ENCODE peak calls at places on chromosomes 3 and 15, in five cellular contexts. A is AG04449, M is sigmoid colon, E is HFFc6, D is AG09319. Q is an unnamed sample.

GRCh38 chr3:178989821-178990220 is 81.8 kb downstream of the ZMAT3 start:
- DNase-seq in A (no peak), M (no peak), E (no peak), D (no peak), Q (no peak)

GRCh38 chr15:80494311-80494710 is 90.1 kb downstream of the ARNT2 start:
- DNase-seq in A (no peak), M (no peak), E (peak), D (no peak), Q (no peak)

GRCh38 chr3:30919600-30919999 is 25.1 kb upstream of the GADL1 start:
- DNase-seq in A (no peak), M (no peak), E (no peak), D (no peak), Q (no peak)

GRCh38 chr15:68781766-68782588 is 38.7 kb downstream of the ANP32A start:
- DNase-seq in A (no peak), M (no peak), E (no peak), D (no peak), Q (no peak)

GRCh38 chr3:184688251-184688851 is 23.5 kb downstream of the MAGEF1 start:
- DNase-seq in A (peak), M (peak), E (peak), D (peak), Q (no peak)

GRCh38 chr15:25053000-25053815 is 98.4 kb downstream of the SNRPN start:
- DNase-seq in A (no peak), M (peak), E (no peak), D (no peak), Q (no peak)

GRCh38 chr3:186653984-186654383 is 11.8 kb upstream of the HRG start:
- DNase-seq in A (no peak), M (no peak), E (no peak), D (no peak), Q (no peak)

GRCh38 chr3:177946965-177947364 is 589.3 kb upstream of the KCNMB2 start:
- DNase-seq in A (no peak), M (no peak), E (no peak), D (peak), Q (no peak)

GRCh38 chr3:167032267-167032876 is 347.7 kb downstream of the ZBBX start:
- DNase-seq in A (peak), M (no peak), E (peak), D (no peak), Q (no peak)

GRCh38 chr3:183265157-183265642 is 12.1 kb downstream of the B3GNT5 start:
- DNase-seq in A (no peak), M (peak), E (no peak), D (no peak), Q (no peak)

GRCh38 chr3:126745760-126746394 is 41.8 kb downstream of the CHCHD6 start:
- DNase-seq in A (no peak), M (no peak), E (no peak), D (no peak), Q (no peak)

GRCh38 chr15:65388306-65389080 is 10.7 kb upstream of the IGDCC3 start:
- DNase-seq in A (no peak), M (no peak), E (no peak), D (no peak), Q (no peak)

GRCh38 chr3:16606398-16606797 is 1.2 kb upstream of the DAZL start:
- DNase-seq in A (no peak), M (no peak), E (peak), D (no peak), Q (no peak)

GRCh38 chr3:66561374-66561773 is 60.6 kb upstream of the LRIG1 start:
- DNase-seq in A (no peak), M (no peak), E (no peak), D (no peak), Q (no peak)

DNA sequence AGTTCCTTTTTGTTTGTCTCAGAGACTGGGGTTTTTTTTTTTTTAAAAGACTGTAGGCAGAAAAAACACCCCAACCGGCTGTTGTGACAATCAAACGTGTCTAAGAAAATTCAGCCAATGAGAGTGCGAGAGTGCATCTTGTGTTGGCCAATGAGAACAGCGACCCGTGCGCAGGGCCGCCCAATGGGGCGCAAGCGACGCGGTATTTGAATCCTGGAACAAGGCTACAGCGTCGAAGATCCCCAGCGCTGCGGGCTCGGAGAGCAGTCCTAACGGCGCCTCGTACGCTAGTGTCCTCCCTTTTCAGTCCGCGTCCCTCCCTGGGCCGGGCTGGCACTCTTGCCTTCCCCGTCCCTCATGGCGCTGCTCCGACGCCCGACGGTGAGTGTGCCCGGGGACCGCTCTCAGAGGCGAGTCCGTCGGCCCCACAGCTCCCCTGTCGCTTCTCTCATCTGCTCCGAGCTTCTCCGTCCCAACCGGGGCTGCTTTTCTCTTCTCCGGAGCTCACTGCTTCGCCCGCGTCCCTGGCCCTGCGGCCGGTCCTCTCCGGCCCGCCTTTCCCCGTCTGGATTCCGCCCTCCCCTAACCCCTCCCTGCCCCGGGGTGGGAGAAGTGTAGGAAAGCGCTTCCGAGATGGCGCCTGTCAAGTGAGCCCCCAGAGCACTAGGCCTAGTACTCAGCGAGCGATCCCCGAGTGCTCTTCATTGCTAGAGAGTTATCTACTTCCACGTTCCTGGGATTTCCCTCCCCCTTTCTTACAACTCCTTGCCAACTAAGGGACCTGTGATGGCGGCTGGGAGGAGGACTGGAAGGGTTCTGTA is at the start of gene CCNB2:
- DNase-seq in A (peak), M (peak), E (peak), D (peak), Q (peak)
- TF ChIP-seq CTCF in A (no peak), M (no peak), E (no peak), D (no peak), Q (no peak)

GRCh38 chr15:29821416-29822099 is 710 bp downstream of the TJP1 start:
- DNase-seq in A (peak), M (peak), E (peak), D (peak), Q (no peak)
- TF ChIP-seq CTCF in A (peak), M (no peak), E (peak), D (peak), Q (no peak)

DNA sequence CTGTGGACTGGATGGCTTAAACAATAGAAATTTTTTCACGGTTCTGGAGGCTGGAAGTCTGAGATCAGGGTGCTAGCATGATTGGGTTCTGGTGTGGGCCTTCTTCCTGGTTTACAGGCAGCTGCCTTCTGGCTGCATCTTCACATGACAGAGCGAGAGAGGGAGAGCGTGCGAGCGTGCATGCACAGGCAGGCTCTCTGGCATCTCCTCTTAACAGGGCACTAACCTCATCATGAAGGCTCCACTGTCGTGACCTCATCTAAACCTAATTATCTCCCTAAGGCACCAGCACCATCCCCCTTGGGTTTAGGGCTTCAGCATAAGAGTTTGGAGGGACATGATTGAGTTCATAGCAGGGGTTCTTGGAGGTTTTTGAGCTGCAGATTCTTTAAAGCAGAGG is 292.0 kb upstream of the C2CD4B start:
- DNase-seq in A (no peak), M (peak), E (no peak), D (no peak), Q (no peak)
- TF ChIP-seq CTCF in A (no peak), M (no peak), E (no peak), D (no peak), Q (no peak)

GRCh38 chr3:9915252-9916141 is 1.4 kb upstream of the IL17RC start:
- DNase-seq in A (no peak), M (peak), E (peak), D (no peak), Q (no peak)
- TF ChIP-seq CTCF in A (peak), M (peak), E (peak), D (peak), Q (no peak)

GRCh38 chr3:25831578-25831977 is 41.7 kb downstream of the OXSM start:
- DNase-seq in A (no peak), M (no peak), E (peak), D (no peak), Q (no peak)
- TF ChIP-seq CTCF in A (peak), M (no peak), E (peak), D (peak), Q (peak)

DNA sequence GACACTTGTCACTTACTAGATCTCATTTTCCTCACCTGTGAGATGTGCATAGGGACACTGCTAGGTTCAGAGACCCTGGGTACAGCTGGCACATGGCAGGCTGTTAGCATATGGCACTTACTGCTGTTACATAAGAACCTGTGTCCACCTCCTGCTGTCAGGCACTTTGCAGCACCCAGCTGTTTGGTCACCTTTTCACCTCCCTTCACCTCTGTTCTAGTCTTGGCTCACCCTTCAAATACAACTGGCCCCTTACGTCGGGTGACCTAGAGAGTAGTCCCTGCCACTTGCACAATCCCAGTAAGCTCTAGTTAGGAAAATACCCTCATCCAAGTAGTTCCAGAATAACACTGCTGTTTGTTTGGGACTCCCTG is 78.3 kb downstream of the ABHD5 start:
- DNase-seq in A (no peak), M (no peak), E (no peak), D (no peak), Q (no peak)
- TF ChIP-seq CTCF in A (no peak), M (no peak), E (no peak), D (no peak), Q (no peak)

Q was measured in D721Med.